ENCODE peak calls at places on chromosomes 2 and 18, in nine cellular contexts. N, M, R, G, Y, I, P, F and O are unnamed samples.

GRCh38 chr2:119221609-119222008 is 2.0 kb upstream of the STEAP3 start:
- DNase-seq in N (no peak), R (no peak), I (no peak), P (no peak), F (no peak), M (no peak), G (no peak), Y (no peak), O (no peak)

GRCh38 chr18:58186258-58186948 is 142.4 kb downstream of the NEDD4L start:
- DNase-seq in Y (peak; percentile 50), F (peak; percentile 57), G (peak; percentile 92), P (no peak), M (peak; percentile 51), N (no peak), R (no peak), I (peak; percentile 47), O (peak; percentile 97)

GRCh38 chr2:71895320-71896161 is 252.1 kb downstream of the CYP26B1 start:
- DNase-seq in Y (no peak), G (no peak), P (no peak), F (no peak), R (no peak), I (peak; percentile 2), N (no peak), M (no peak), O (no peak)

GRCh38 chr18:32086866-32087265 is 4.8 kb upstream of the RNF138 start:
- DNase-seq in P (no peak), G (peak; percentile 79), R (no peak), M (no peak), I (no peak), Y (no peak), F (peak; percentile 84), N (no peak), O (peak; percentile 93)

GRCh38 chr2:16325613-16326510 is 339.8 kb downstream of the CYRIA start:
- DNase-seq in F (no peak), G (no peak), Y (no peak), R (no peak), N (peak; percentile 29), I (no peak), P (no peak), M (no peak), O (no peak)

GRCh38 chr2:151916632-151917031 is 88.4 kb upstream of the ARL5A start:
- DNase-seq in Y (no peak), N (no peak), G (no peak), F (no peak), M (no peak), I (no peak), R (no peak), P (no peak), O (no peak)

GRCh38 chr2:168060956-168061750 is 186.2 kb downstream of the STK39 start:
- DNase-seq in N (no peak), Y (no peak), R (no peak), F (peak; percentile 4), I (peak; percentile 55), M (peak; percentile 7), G (peak; percentile 5), P (no peak), O (peak; percentile 28)

GRCh38 chr2:192267484-192267883 is 72.8 kb upstream of the TMEFF2 start:
- DNase-seq in F (peak; percentile 93), N (no peak), M (peak; percentile 5), Y (no peak), P (no peak), R (no peak), G (peak; percentile 68), I (peak; percentile 55), O (peak; percentile 92)

GRCh38 chr2:145016711-145017110 is 496.8 kb upstream of the ZEB2 start:
- DNase-seq in N (no peak), P (no peak), F (no peak), Y (no peak), M (no peak), G (no peak), R (no peak), I (no peak), O (no peak)

GRCh38 chr2:147327636-147328035 is 517.2 kb upstream of the ACVR2A start:
- DNase-seq in R (no peak), N (no peak), Y (no peak), G (peak; percentile 19), I (no peak), M (no peak), F (no peak), P (no peak), O (no peak)

GRCh38 chr2:237669628-237670351 is 42.4 kb downstream of the LRRFIP1 start:
- DNase-seq in F (no peak), Y (no peak), I (peak; percentile 89), R (peak; percentile 36), N (no peak), M (no peak), P (peak; percentile 69), G (no peak), O (peak; percentile 86)

GRCh38 chr2:200454839-200455801 is 54.7 kb downstream of the KCTD18 start:
- DNase-seq in G (peak; percentile 27), R (no peak), M (peak; percentile 47), N (no peak), P (no peak), I (peak; percentile 29), Y (no peak), F (peak; percentile 31), O (peak; percentile 85)

GRCh38 chr2:25566694-25567093 is 106.7 kb downstream of the DTNB start:
- DNase-seq in R (peak; percentile 32), F (no peak), M (no peak), I (no peak), P (no peak), Y (no peak), N (no peak), G (no peak), O (peak; percentile 17)

GRCh38 chr2:181063696-181064095 is 83.3 kb downstream of the UBE2E3 start:
- DNase-seq in Y (no peak), N (no peak), F (no peak), P (no peak), G (peak; percentile 59), I (no peak), M (no peak), R (no peak), O (no peak)

GRCh38 chr18:5964108-5964507 is 68.8 kb upstream of the TMEM200C start:
- DNase-seq in F (no peak), M (no peak), N (no peak), P (no peak), G (no peak), Y (no peak), I (no peak), R (no peak), O (no peak)

GRCh38 chr2:145221032-145221431 is 701.1 kb upstream of the ZEB2 start:
- DNase-seq in R (peak; percentile 14), N (no peak), Y (no peak), M (no peak), G (no peak), F (no peak), P (no peak), I (no peak), O (no peak)

GRCh38 chr18:70037453-70038061 is 89.9 kb upstream of the CD226 start:
- DNase-seq in Y (no peak), I (no peak), F (no peak), R (no peak), G (peak; percentile 54), M (no peak), N (no peak), P (no peak), O (no peak)

GRCh38 chr2:51472300-51472699 is 440.4 kb upstream of the NRXN1 start:
- DNase-seq in F (no peak), N (no peak), R (no peak), P (no peak), G (no peak), M (no peak), Y (no peak), I (no peak), O (no peak)

GRCh38 chr2:219207884-219208740 is 1.5 kb downstream of the ZFAND2B start:
- DNase-seq in M (no peak), R (no peak), I (peak; percentile 68), G (peak; percentile 7), N (no peak), Y (no peak), P (no peak), F (peak; percentile 39), O (peak; percentile 29)